ENCODE peak calls at places on chromosomes 12 and 14, in six cellular contexts. I is Karpas-422, Y is pancreas, P is left ventricle myocardium inferior, W is transverse colon, H is hepatocyte. V is an unnamed sample.

GRCh38 chr12:112179936-112180335 is 54.6 kb downstream of the TRAFD1 start:
- DNase-seq in I (no peak), Y (no peak), P (no peak), W (no peak), H (no peak), V (no peak)

GRCh38 chr12:7907009-7907408 is 29.0 kb downstream of the SLC2A3 start:
- DNase-seq in P (no peak), I (peak), Y (peak), W (peak), H (peak), V (peak)

GRCh38 chr12:1881936-1882335 is 36.5 kb downstream of the CACNA2D4 start:
- DNase-seq in P (no peak), W (no peak), H (no peak), Y (no peak), I (no peak), V (no peak)

GRCh38 chr14:89277229-89277628 is 139.8 kb downstream of the FOXN3 start:
- DNase-seq in P (no peak), H (no peak), I (no peak), W (no peak), Y (no peak), V (no peak)

GRCh38 chr12:119868992-119869391 is 8.1 kb downstream of the CIT start:
- DNase-seq in Y (no peak), H (no peak), P (no peak), I (no peak), W (no peak), V (no peak)

GRCh38 chr12:65894127-65894526 is 69.8 kb downstream of the HMGA2 start:
- DNase-seq in Y (no peak), H (no peak), W (no peak), I (no peak), P (no peak), V (no peak)

GRCh38 chr12:109680521-109681030 is 33.0 kb upstream of the FAM222A start:
- DNase-seq in Y (no peak), H (no peak), W (peak), P (no peak), I (no peak), V (no peak)

GRCh38 chr12:56258068-56258819 is at the start of gene ANKRD52:
- DNase-seq in W (peak), P (peak), H (peak), Y (peak), I (peak), V (peak)

GRCh38 chr12:100955139-100955538 is 160.6 kb downstream of the ANO4 start:
- DNase-seq in H (peak), I (no peak), Y (no peak), P (no peak), W (no peak), V (no peak)

GRCh38 chr12:57096099-57096572 is 7.2 kb downstream of the NAB2 start:
- DNase-seq in Y (no peak), P (no peak), H (peak), I (peak), W (no peak), V (no peak)

GRCh38 chr12:121845699-121846098 is 13.0 kb downstream of the HPD start:
- DNase-seq in P (no peak), Y (no peak), H (no peak), W (no peak), I (peak), V (no peak)

GRCh38 chr12:118537481-118537917 is 161.1 kb downstream of the SUDS3 start:
- DNase-seq in P (peak), H (no peak), Y (no peak), W (peak), I (no peak), V (peak)

GRCh38 chr14:73718742-73719251 is 4.6 kb upstream of the PNMA1 start:
- DNase-seq in Y (no peak), H (no peak), P (no peak), W (no peak), I (no peak), V (peak)

GRCh38 chr12:69595689-69596088 is 10.4 kb downstream of the CCT2 start:
- DNase-seq in I (no peak), P (no peak), H (no peak), W (no peak), Y (no peak), V (no peak)

GRCh38 chr14:30988509-30988908 is 36.9 kb upstream of the AP4S1 start:
- DNase-seq in P (no peak), H (no peak), Y (no peak), W (no peak), I (no peak), V (no peak)

GRCh38 chr12:32444895-32445294 is 45.5 kb downstream of the FGD4 start:
- DNase-seq in H (peak), I (no peak), P (no peak), Y (peak), W (no peak), V (no peak)

GRCh38 chr12:1593232-1594044 is 943 bp downstream of the FBXL14 start:
- DNase-seq in H (peak), I (peak), Y (peak), P (peak), W (peak), V (peak)

GRCh38 chr12:84874125-84874824 is 38.3 kb downstream of the SLC6A15 start:
- DNase-seq in H (peak), Y (no peak), W (no peak), I (peak), P (no peak), V (no peak)

GRCh38 chr14:105888784-105889665 is 362.6 kb downstream of the TMEM121 start:
- DNase-seq in I (no peak), P (peak), W (peak), H (no peak), Y (no peak), V (no peak)

GRCh38 chr12:4809013-4809448 is 88.8 kb downstream of the GALNT8 start:
- DNase-seq in H (peak), P (no peak), Y (no peak), W (no peak), I (no peak), V (peak)

GRCh38 chr12:95547522-95548055 is 3.7 kb downstream of the USP44 start:
- DNase-seq in Y (peak), H (no peak), P (no peak), W (no peak), I (no peak), V (no peak)

GRCh38 chr14:23608454-23608853 is 27.7 kb upstream of the DHRS2 start:
- DNase-seq in Y (peak), I (no peak), P (peak), H (no peak), W (no peak), V (no peak)

GRCh38 chr14:51677276-51677675 is 25.6 kb downstream of the FRMD6 start:
- DNase-seq in H (no peak), Y (no peak), I (no peak), P (no peak), W (no peak), V (no peak)

GRCh38 chr12:21502164-21502496 is 541 bp downstream of the GOLT1B start:
- DNase-seq in I (peak), P (no peak), W (peak), H (peak), Y (no peak), V (peak)

GRCh38 chr12:80714055-80714454 is 2.7 kb upstream of the MYF5 start:
- DNase-seq in I (no peak), H (peak), Y (no peak), W (no peak), P (no peak), V (no peak)

GRCh38 chr14:56333361-56334279 is 215.4 kb downstream of the PELI2 start:
- DNase-seq in H (peak), I (no peak), P (no peak), W (no peak), Y (no peak), V (no peak)

GRCh38 chr12:92290016-92290685 is 144.5 kb upstream of the BTG1 start:
- DNase-seq in W (no peak), P (no peak), H (no peak), I (no peak), Y (no peak), V (no peak)

DNA sequence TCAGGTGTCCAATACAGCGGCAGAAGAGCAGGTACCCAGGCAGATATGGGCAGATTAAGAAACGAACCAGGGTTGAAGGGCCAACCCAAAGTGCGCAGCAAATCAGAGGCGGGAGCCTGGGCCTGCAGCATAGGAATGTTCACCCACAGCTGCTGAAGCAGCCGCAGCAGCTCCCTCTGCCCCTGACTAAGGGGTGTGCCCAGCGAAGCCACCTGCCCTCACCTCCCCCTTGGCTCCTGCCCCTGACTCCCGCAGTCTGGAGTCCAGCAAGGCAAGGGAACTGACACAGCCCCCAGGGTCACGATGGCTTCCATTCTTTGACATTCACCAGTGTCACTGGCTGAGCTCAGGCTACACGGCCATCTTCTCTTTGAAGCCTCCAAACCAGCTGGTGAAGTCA is 27.3 kb upstream of the ZFP36L1 start:
- DNase-seq in W (no peak), H (peak), P (no peak), Y (no peak), I (no peak), V (no peak)
- H3K27ac ChIP-seq in W (peak), H (peak), P (no peak), Y (no peak), I (no peak), V (no peak)

GRCh38 chr14:95273041-95273978 is 46.4 kb downstream of the CLMN start:
- DNase-seq in Y (no peak), I (no peak), H (peak), P (no peak), W (peak), V (no peak)
- H3K27ac ChIP-seq in Y (no peak), I (peak), H (peak), P (no peak), W (peak), V (no peak)

GRCh38 chr12:11016937-11017336 is 5.5 kb downstream of the TAS2R19 start:
- DNase-seq in Y (no peak), W (peak), H (no peak), I (no peak), P (no peak), V (no peak)
- H3K27ac ChIP-seq in Y (no peak), W (peak), H (no peak), I (no peak), P (no peak), V (no peak)

GRCh38 chr14:94003397-94003796 is 6.3 kb downstream of the CCDC197 start:
- DNase-seq in P (no peak), I (no peak), Y (no peak), H (no peak), W (no peak), V (no peak)
- H3K27ac ChIP-seq in P (no peak), I (no peak), Y (no peak), H (no peak), W (no peak), V (no peak)

GRCh38 chr14:91873476-91874265 is 6.3 kb upstream of the TC2N start:
- DNase-seq in W (peak), Y (no peak), P (no peak), I (no peak), H (no peak), V (no peak)

GRCh38 chr14:91870890-91871289 is 3.6 kb upstream of the TC2N start:
- DNase-seq in P (no peak), H (no peak), I (no peak), W (no peak), Y (no peak), V (no peak)

GRCh38 chr14:91872517-91873470 is 5.5 kb upstream of the TC2N start:
- DNase-seq in P (peak), W (peak), I (no peak), Y (peak), H (no peak), V (peak)

GRCh38 chr14:91870001-91870400 is 2.7 kb upstream of the TC2N start:
- DNase-seq in P (no peak), W (peak), I (no peak), H (no peak), Y (no peak), V (no peak)

DNA sequence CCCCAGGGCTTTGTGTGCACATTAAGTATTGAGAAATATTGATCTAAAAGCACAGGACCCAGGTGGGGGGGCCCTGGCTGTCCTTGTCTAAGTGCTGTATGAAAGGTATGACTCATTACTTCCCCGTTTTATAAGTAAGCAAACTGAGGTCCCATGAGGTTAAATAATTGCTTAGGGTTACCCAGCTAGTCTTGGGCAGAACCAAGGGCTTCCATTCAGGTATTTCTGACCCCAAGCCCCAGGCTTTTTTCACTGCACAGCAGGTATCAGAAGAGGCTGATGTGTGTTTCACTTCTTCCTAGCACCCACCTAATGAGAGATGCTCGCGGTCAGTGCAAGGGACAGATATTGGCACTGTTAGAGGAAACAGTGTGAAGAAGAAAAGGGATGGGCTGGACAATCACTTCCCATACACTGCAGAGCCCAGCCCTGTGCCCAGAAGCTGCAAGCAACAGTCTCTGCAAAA is 4.7 kb upstream of the TC2N start:
- DNase-seq in H (no peak), P (no peak), I (no peak), Y (peak), W (no peak), V (no peak)
- H3K27ac ChIP-seq in H (no peak), P (peak), I (no peak), Y (peak), W (peak), V (no peak)

DNA sequence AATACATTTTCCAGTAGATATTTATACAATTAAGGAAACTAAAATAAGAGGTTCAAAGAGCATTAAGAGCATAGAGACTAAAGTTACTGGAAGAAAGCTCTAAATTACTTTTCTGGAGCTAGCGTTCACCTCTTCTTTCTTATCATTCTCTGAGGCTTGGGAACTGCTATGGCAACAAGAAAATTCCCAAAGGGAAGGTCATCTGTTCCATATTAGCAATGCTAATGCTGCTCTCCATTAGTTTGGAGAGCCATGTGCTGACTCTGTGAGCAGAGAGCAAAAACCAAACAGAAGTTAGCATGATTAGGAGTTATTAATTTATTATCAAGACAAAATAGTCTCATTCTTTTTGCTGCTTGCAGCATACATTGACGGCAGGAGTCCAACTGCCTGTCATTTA is 143.1 kb upstream of the SLC16A7 start:
- DNase-seq in W (no peak), I (no peak), Y (no peak), H (no peak), P (no peak), V (no peak)
- H3K27ac ChIP-seq in W (no peak), I (no peak), Y (peak), H (no peak), P (no peak), V (no peak)

GRCh38 chr12:6452908-6453630 is 1.2 kb downstream of the TAPBPL start:
- DNase-seq in Y (no peak), H (no peak), W (peak), I (peak), P (peak), V (no peak)

GRCh38 chr12:6450091-6450868 is 1.6 kb upstream of the TAPBPL start:
- DNase-seq in P (no peak), W (no peak), H (peak), I (peak), Y (no peak), V (no peak)

GRCh38 chr12:6450869-6451347 is 934 bp upstream of the TAPBPL start:
- DNase-seq in Y (no peak), I (peak), P (no peak), H (peak), W (peak), V (peak)

GRCh38 chr12:6451348-6452244 is at the start of gene TAPBPL:
- DNase-seq in W (peak), P (peak), Y (peak), I (peak), H (peak), V (peak)

DNA sequence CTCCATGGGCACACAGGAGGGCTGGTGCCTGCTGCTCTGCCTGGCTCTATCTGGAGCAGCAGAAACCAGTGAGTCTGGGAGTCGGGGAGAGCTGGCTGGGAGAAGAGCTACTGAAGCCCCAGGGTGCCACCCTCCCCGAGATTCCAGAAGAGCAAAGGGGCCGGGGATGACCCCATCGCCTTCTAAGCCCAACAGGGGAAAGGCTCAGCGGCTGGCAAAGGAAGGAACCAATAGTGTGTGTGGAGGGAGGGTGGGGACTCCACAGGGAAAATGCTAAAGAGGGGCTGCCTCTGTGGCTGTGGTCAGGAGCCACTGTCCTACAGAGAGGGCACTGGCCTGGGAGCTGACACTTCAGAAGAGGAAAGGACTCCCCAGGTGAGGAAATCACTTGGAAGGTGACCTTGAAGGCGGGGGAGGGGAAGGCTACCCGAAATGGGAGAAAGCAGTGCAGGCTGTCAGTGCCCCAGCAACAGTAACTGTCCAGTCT is 446 bp downstream of the TAPBPL start:
- DNase-seq in H (peak), W (peak), Y (peak), P (no peak), I (peak), V (peak)
- H3K27ac ChIP-seq in H (peak), W (peak), Y (peak), P (peak), I (peak), V (peak)

GRCh38 chr12:71144682-71145081 is 13.1 kb downstream of the TSPAN8 start:
- DNase-seq in Y (no peak), H (no peak), I (no peak), W (no peak), P (no peak), V (no peak)
- H3K27ac ChIP-seq in Y (no peak), H (no peak), I (no peak), W (peak), P (no peak), V (no peak)

GRCh38 chr14:55126932-55127490 is 2.0 kb upstream of the LGALS3 start:
- DNase-seq in H (peak), W (no peak), Y (no peak), I (no peak), P (no peak), V (no peak)
- H3K27ac ChIP-seq in H (peak), W (peak), Y (no peak), I (no peak), P (no peak), V (no peak)

V was measured in testis.